ENCODE peak calls at places on chromosomes 1 and 21, in ten cellular contexts. L, J, M, X, U, A, O, P, K and D are unnamed samples.
A peak's percentile ranks its signal among the peaks of the same experiment; 100 is the strongest.

GRCh38 chr1:2303016-2303775 is 75.1 kb downstream of the SKI start:
- DNase-seq in L (no peak), J (no peak), M (no peak), X (no peak), U (no peak), A (no peak), O (no peak), P (no peak), K (no peak), D (no peak)

GRCh38 chr1:66331641-66332523 is 202.1 kb upstream of the SGIP1 start:
- DNase-seq in L (peak; percentile 33), J (peak; percentile 80), M (peak; percentile 90), X (peak; percentile 89), U (peak; percentile 61), A (peak; percentile 41), O (peak; percentile 51), P (peak; percentile 86), K (peak; percentile 78), D (peak; percentile 75)

GRCh38 chr1:27645071-27645415 is 10.1 kb upstream of the FGR start:
- DNase-seq in L (no peak), J (no peak), M (no peak), X (no peak), U (no peak), A (no peak), O (no peak), P (no peak), K (peak; percentile 50), D (no peak)

GRCh38 chr1:151984313-151984956 is 9.2 kb downstream of the S100A10 start:
- DNase-seq in L (no peak), J (no peak), M (no peak), X (no peak), U (no peak), A (no peak), O (no peak), P (no peak), K (no peak), D (no peak)

GRCh38 chr1:2098839-2099785 is 48.9 kb downstream of the PRKCZ start:
- DNase-seq in L (no peak), J (no peak), M (no peak), X (no peak), U (no peak), A (no peak), O (no peak), P (no peak), K (peak; percentile 60), D (no peak)

GRCh38 chr1:64885648-64886047 is 80.7 kb downstream of the JAK1 start:
- DNase-seq in L (no peak), J (no peak), M (no peak), X (no peak), U (no peak), A (no peak), O (no peak), P (no peak), K (no peak), D (no peak)

GRCh38 chr1:44077421-44077820 is 41.2 kb upstream of the KLF17 start:
- DNase-seq in L (no peak), J (no peak), M (no peak), X (no peak), U (no peak), A (no peak), O (no peak), P (peak; percentile 16), K (no peak), D (no peak)

GRCh38 chr1:245079021-245079609 is 75.7 kb upstream of the KIF26B start:
- DNase-seq in L (no peak), J (peak; percentile 45), M (no peak), X (no peak), U (no peak), A (no peak), O (peak; percentile 73), P (peak; percentile 85), K (no peak), D (peak; percentile 25)

GRCh38 chr1:115671176-115672062 is 29.6 kb downstream of the VANGL1 start:
- DNase-seq in L (no peak), J (peak; percentile 16), M (no peak), X (no peak), U (no peak), A (no peak), O (no peak), P (no peak), K (no peak), D (no peak)

GRCh38 chr1:40944841-40945430 is 34.6 kb upstream of the CTPS1 start:
- DNase-seq in L (no peak), J (peak; percentile 35), M (no peak), X (no peak), U (no peak), A (peak; percentile 78), O (no peak), P (peak; percentile 90), K (no peak), D (no peak)

GRCh38 chr1:101738475-101738874 is 258.3 kb downstream of the OLFM3 start:
- DNase-seq in L (no peak), J (peak; percentile 12), M (no peak), X (no peak), U (no peak), A (no peak), O (no peak), P (peak; percentile 60), K (no peak), D (peak; percentile 14)

GRCh38 chr1:67294836-67295622 is 12.6 kb upstream of the IL12RB2 start:
- DNase-seq in L (no peak), J (no peak), M (no peak), X (no peak), U (no peak), A (no peak), O (no peak), P (no peak), K (no peak), D (no peak)

GRCh38 chr1:12511516-12512468 is 106.2 kb downstream of the DHRS3 start:
- DNase-seq in L (no peak), J (no peak), M (no peak), X (no peak), U (peak; percentile 44), A (no peak), O (no peak), P (peak; percentile 45), K (no peak), D (no peak)

GRCh38 chr1:200038645-200038986 is 11.1 kb downstream of the NR5A2 start:
- DNase-seq in L (no peak), J (no peak), M (no peak), X (peak; percentile 98), U (no peak), A (peak; percentile 84), O (no peak), P (no peak), K (no peak), D (no peak)
- H3K4me3 ChIP-seq in L (no peak overlapping the region), J (no peak overlapping the region), M (no peak overlapping the region), X (peak overlapping the region; percentile 77), U (peak overlapping the region; percentile 50), A (peak overlapping the region; percentile 58), O (no peak overlapping the region), P (no peak overlapping the region), K (no peak overlapping the region), D (no peak overlapping the region)

GRCh38 chr1:4654764-4655673 is 610 bp downstream of the AJAP1 start:
- DNase-seq in L (no peak), J (no peak), M (no peak), X (peak; percentile 71), U (no peak), A (no peak), O (no peak), P (no peak), K (no peak), D (no peak)

GRCh38 chr1:4657920-4658585 is 3.6 kb downstream of the AJAP1 start:
- DNase-seq in L (no peak), J (no peak), M (no peak), X (peak; percentile 58), U (no peak), A (no peak), O (no peak), P (no peak), K (no peak), D (no peak)

GRCh38 chr1:4657244-4657789 is 2.9 kb downstream of the AJAP1 start:
- DNase-seq in L (no peak), J (no peak), M (no peak), X (peak; percentile 74), U (no peak), A (no peak), O (no peak), P (no peak), K (no peak), D (no peak)

GRCh38 chr1:4655674-4656532 is 1.5 kb downstream of the AJAP1 start:
- DNase-seq in L (peak; percentile 47), J (peak; percentile 14), M (no peak), X (peak; percentile 93), U (no peak), A (peak; percentile 45), O (no peak), P (peak; percentile 1), K (no peak), D (no peak)

GRCh38 chr1:4656533-4657140 is 2.2 kb downstream of the AJAP1 start:
- DNase-seq in L (no peak), J (no peak), M (no peak), X (peak; percentile 61), U (no peak), A (no peak), O (no peak), P (no peak), K (no peak), D (no peak)
- H3K4me3 ChIP-seq in L (no peak overlapping the region), J (peak overlapping the region; percentile 36), M (no peak overlapping the region), X (peak overlapping the region; percentile 95), U (no peak overlapping the region), A (peak overlapping the region; percentile 36), O (no peak overlapping the region), P (no peak overlapping the region), K (no peak overlapping the region), D (no peak overlapping the region)

DNA sequence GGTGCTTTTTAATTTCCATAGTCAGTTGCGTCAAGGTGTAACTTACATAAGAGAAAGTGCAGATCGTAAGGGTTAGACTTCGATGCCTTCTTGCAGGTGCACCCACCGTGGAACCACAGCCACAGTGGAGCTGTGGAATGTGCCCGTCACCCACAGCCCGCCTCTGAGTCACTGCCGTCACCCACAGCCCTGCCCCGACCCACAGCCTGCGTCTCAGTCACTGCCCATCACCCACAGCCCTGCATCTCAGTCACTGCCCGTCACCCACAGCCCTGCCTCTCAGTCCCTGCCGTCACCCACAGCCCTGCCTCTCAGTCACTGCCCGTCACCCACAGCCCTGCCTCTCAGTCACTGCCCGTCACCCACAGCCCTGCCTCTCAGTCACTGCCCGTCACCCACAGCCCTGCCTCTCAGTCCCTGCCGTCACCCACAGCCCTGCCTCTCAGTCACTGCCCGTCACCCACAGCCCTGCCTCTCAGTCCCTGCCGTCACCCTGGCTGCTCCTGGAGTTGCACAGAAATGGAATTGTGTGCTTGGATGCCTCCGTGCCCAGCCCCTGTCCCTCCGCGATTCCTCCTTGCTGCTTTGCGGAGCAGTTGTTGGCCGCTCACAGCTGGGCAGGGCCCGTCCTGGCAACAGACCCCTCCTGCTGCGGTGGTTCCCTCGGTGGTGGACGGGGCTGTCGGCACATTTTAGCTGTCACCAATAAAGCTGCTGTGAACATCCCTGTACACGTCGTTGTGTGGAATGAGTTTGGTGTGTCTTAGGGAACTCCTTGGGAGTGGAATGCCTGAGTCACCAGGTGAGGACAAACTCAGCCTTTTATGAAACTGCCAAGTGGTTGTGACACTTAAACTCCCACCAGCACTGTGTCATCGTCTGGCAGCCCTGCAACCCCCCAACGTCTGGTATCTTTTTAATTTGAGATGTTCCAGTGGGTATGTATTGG is 44.9 kb upstream of the COL6A2 start:
- DNase-seq in L (no peak), J (peak; percentile 94), M (peak; percentile 90), X (no peak), U (no peak), A (no peak), O (no peak), P (peak; percentile 60), K (peak; percentile 79), D (peak; percentile 90)
- H3K4me3 ChIP-seq in L (no peak overlapping the region), J (no peak overlapping the region), M (no peak overlapping the region), X (no peak overlapping the region), U (peak overlapping the region; percentile 23), A (no peak overlapping the region), O (no peak overlapping the region), P (no peak overlapping the region), K (no peak overlapping the region), D (no peak overlapping the region)

GRCh38 chr1:178344513-178345077 is 152.2 kb downstream of the CLEC20A start:
- DNase-seq in L (no peak), J (peak; percentile 84), M (no peak), X (no peak), U (no peak), A (no peak), O (peak; percentile 56), P (peak; percentile 97), K (no peak), D (peak; percentile 80)
- H3K4me3 ChIP-seq in L (no peak overlapping the region), J (peak overlapping the region; percentile 13), M (no peak overlapping the region), X (no peak overlapping the region), U (no peak overlapping the region), A (no peak overlapping the region), O (no peak overlapping the region), P (peak overlapping the region; percentile 27), K (no peak overlapping the region), D (no peak overlapping the region)